ENCODE peak calls at places on chromosomes 12 and 14, in nine cellular contexts. B is endothelial cell; O is epithelial cell of esophagus; U is ovary; M is cardiac fibroblast; Y is stomach; C is CD4-positive, alpha-beta T cell; A is activated B cell treated with CpG ODN at 0.5 μM for 24 hours; P is fibroblast of mammary gland. L is an unnamed sample.
A peak's percentile ranks its signal among the peaks of the same experiment; 100 is the strongest.

GRCh38 chr14:61710853-61711817 is 15.8 kb downstream of the HIF1A start:
- DNase-seq in B (no peak), O (no peak), U (no peak), M (peak; percentile 46), Y (no peak), C (no peak), A (no peak), P (no peak), L (no peak)

GRCh38 chr12:67358686-67359374 is 89.7 kb downstream of the CAND1 start:
- DNase-seq in B (no peak), O (no peak), U (no peak), M (peak; percentile 96), Y (no peak), C (no peak), A (no peak), P (peak; percentile 96), L (no peak)

GRCh38 chr14:94936901-94937321 is 167.0 kb upstream of the GSC start:
- DNase-seq in B (no peak), O (no peak), U (peak; percentile 83), M (no peak), Y (peak; percentile 28), C (no peak), A (no peak), P (no peak), L (no peak)

GRCh38 chr12:132720606-132721005 is 10.0 kb downstream of the PGAM5 start:
- DNase-seq in B (no peak), O (no peak), U (no peak), M (no peak), Y (no peak), C (no peak), A (no peak), P (no peak), L (no peak)

GRCh38 chr12:112018571-112019237 is 5.5 kb downstream of the ERP29 start:
- DNase-seq in B (no peak), O (peak; percentile 79), U (no peak), M (peak; percentile 88), Y (no peak), C (no peak), A (no peak), P (peak; percentile 85), L (no peak)

GRCh38 chr14:65229431-65230286 is 127.3 kb upstream of the MAX start:
- DNase-seq in B (peak; percentile 10), O (no peak), U (peak; percentile 53), M (peak; percentile 54), Y (peak; percentile 51), C (peak; percentile 29), A (no peak), P (peak; percentile 68), L (peak; percentile 57)

GRCh38 chr14:62957562-62957961 is 87.7 kb downstream of the KCNH5 start:
- DNase-seq in B (no peak), O (peak; percentile 93), U (no peak), M (peak; percentile 96), Y (no peak), C (no peak), A (no peak), P (peak; percentile 98), L (no peak)

GRCh38 chr12:66624806-66625205 is 54.1 kb downstream of the GRIP1 start:
- DNase-seq in B (no peak), O (no peak), U (no peak), M (no peak), Y (no peak), C (no peak), A (no peak), P (no peak), L (no peak)

GRCh38 chr12:3218150-3218845 is 141.1 kb downstream of the TSPAN9 start:
- DNase-seq in B (no peak), O (peak; percentile 84), U (peak; percentile 92), M (peak; percentile 92), Y (peak; percentile 41), C (no peak), A (no peak), P (peak; percentile 84), L (no peak)

GRCh38 chr14:104372390-104373054 is 207.0 kb upstream of the C14orf180 start:
- DNase-seq in B (no peak), O (no peak), U (no peak), M (no peak), Y (no peak), C (no peak), A (no peak), P (no peak), L (no peak)

GRCh38 chr12:14366211-14366762 is 805 bp downstream of the ATF7IP start:
- DNase-seq in B (no peak), O (peak; percentile 43), U (no peak), M (no peak), Y (no peak), C (no peak), A (no peak), P (peak; percentile 48), L (no peak)

GRCh38 chr14:54728700-54729527 is 162.0 kb downstream of the SAMD4A start:
- DNase-seq in B (no peak), O (no peak), U (no peak), M (no peak), Y (no peak), C (no peak), A (no peak), P (peak; percentile 47), L (no peak)

GRCh38 chr12:114681149-114681849 is 2.7 kb downstream of the TBX3 start:
- DNase-seq in B (no peak), O (no peak), U (no peak), M (peak; percentile 64), Y (no peak), C (no peak), A (no peak), P (peak; percentile 49), L (no peak)

GRCh38 chr14:77988966-77989365 is 181.2 kb upstream of the NRXN3 start:
- DNase-seq in B (no peak), O (peak; percentile 23), U (no peak), M (peak; percentile 77), Y (no peak), C (no peak), A (no peak), P (peak; percentile 95), L (no peak)

GRCh38 chr14:57136669-57137068 is 132.0 kb downstream of the EXOC5 start:
- DNase-seq in B (no peak), O (no peak), U (peak; percentile 40), M (no peak), Y (no peak), C (no peak), A (no peak), P (no peak), L (no peak)

GRCh38 chr12:77932216-77932615 is 101.5 kb downstream of the NAV3 start:
- DNase-seq in B (no peak), O (no peak), U (no peak), M (no peak), Y (no peak), C (no peak), A (no peak), P (no peak), L (no peak)

GRCh38 chr12:102824218-102824835 is 92.7 kb downstream of the PAH start:
- DNase-seq in B (peak; percentile 86), O (peak; percentile 47), U (peak; percentile 76), M (peak; percentile 13), Y (no peak), C (no peak), A (no peak), P (peak; percentile 14), L (peak; percentile 15)

GRCh38 chr12:24066097-24066496 is 116.6 kb upstream of the SOX5 start:
- DNase-seq in B (no peak), O (no peak), U (no peak), M (no peak), Y (no peak), C (no peak), A (no peak), P (no peak), L (no peak)

GRCh38 chr14:92481386-92481785 is 32.2 kb upstream of the RIN3 start:
- DNase-seq in B (no peak), O (no peak), U (no peak), M (peak; percentile 41), Y (no peak), C (no peak), A (no peak), P (peak; percentile 64), L (no peak)
- TF ChIP-seq CTCF in B (no peak), O (no peak), U (no peak), M (peak; percentile 36), Y (no peak), C (no peak), A (no peak), P (peak; percentile 46), L (no peak)

DNA sequence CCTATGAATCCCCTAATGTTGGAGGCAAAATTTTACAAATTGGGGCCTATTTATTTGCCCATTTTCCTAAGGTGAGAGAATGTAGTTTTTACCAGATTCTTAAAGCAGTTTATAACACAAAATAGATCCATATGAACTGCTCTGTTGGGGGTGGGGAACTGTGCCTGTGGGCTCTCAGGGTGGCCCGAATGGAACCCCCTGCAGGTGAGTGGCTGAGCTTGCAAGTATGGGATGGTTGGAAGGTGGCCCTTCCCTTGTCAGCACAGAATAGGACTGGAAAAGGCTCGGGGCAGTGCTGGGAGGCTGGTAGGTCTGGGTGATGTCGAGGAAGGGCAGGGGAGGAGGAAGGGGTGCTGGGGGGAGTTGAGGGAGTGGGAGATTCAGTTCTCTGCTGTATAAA is 4.9 kb downstream of the VSX2 start:
- DNase-seq in B (no peak), O (no peak), U (no peak), M (no peak), Y (no peak), C (no peak), A (no peak), P (no peak), L (no peak)
- TF ChIP-seq CTCF in B (no peak), O (no peak), U (no peak), M (no peak), Y (no peak), C (no peak), A (no peak), P (no peak), L (no peak)

GRCh38 chr12:76879710-76880025 is 849 bp upstream of the CSRP2 start:
- DNase-seq in B (no peak), O (no peak), U (no peak), M (no peak), Y (no peak), C (no peak), A (no peak), P (no peak), L (no peak)
- TF ChIP-seq CTCF in B (no peak), O (no peak), U (no peak), M (no peak), Y (no peak), C (no peak), A (no peak), P (no peak), L (no peak)

DNA sequence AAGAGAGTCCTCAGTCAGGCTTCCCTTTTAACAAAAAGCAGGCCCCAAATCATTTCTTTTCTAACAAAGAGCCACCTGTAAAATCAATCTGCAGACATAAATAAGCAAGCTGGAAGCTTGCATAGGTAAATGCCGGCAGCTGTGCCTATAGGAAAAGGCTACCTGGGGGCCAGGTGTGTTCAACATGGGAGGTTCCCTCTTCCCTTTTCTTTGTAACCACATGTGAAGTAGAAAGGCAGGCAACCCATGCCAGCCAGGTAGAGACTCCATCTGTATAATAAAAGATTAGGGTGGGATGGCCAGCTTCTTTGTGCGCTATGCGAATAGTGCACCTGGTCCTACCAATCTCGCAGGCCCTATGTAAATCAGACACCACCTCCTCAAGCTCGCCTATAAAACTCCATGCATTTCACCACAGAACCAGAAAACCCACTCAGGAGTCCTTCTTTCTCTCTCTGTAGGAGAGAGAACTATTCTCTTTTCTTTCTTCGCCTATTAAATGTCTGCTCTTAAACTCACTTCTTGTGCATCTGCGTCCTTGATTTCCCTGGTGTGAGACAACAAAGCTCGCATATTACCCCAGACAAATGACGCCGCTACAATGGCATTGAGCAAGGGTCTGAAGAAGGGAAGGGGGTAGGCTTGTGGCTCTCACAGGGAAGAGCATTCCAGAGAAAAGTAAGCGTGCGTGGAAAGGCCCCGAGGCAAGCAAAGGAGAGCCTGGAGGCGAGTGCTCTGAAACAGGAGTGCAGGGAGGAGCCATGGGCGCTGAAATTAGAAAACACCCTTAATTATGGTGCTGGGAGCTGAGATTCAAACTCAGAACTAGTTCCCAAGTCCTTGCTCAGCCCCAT is 67.2 kb downstream of the TTC9 start:
- DNase-seq in B (no peak), O (no peak), U (no peak), M (no peak), Y (no peak), C (no peak), A (no peak), P (no peak), L (no peak)
- TF ChIP-seq CTCF in B (no peak), O (no peak), U (no peak), M (no peak), Y (no peak), C (no peak), A (no peak), P (no peak), L (no peak)